ENCODE peak calls at places on chromosomes 16 and 17, in seven cellular contexts. J is prostate gland, C is GM23338, R is PC-3, P is AG09309, B is choroid plexus epithelial cell, N is adrenal gland. W is an unnamed sample.

GRCh38 chr17:82933006-82933310 is 93.1 kb upstream of the ZNF750 start:
- DNase-seq in J (no peak), C (no peak), R (no peak), P (no peak), B (no peak), N (peak), W (no peak)

GRCh38 chr17:54900457-54901229 is at the start of gene TOM1L1:
- DNase-seq in J (peak), C (peak), R (peak), P (no peak), B (peak), N (peak), W (no peak)

GRCh38 chr17:77233635-77234334 is 93.0 kb downstream of the SEC14L1 start:
- DNase-seq in J (no peak), C (no peak), R (peak), P (no peak), B (peak), N (peak), W (peak)

GRCh38 chr17:77700165-77700881 is 258.2 kb upstream of the TNRC6C start:
- DNase-seq in J (no peak), C (no peak), R (no peak), P (no peak), B (no peak), N (no peak), W (no peak)

GRCh38 chr16:55120408-55120807 is 189.7 kb downstream of the IRX5 start:
- DNase-seq in J (no peak), C (peak), R (no peak), P (peak), B (no peak), N (no peak), W (no peak)

GRCh38 chr16:30764086-30764485 is 2.0 kb downstream of the RNF40 start:
- DNase-seq in J (no peak), C (no peak), R (no peak), P (no peak), B (no peak), N (no peak), W (no peak)

GRCh38 chr16:2323701-2324100 is 16.8 kb downstream of the ABCA3 start:
- DNase-seq in J (no peak), C (no peak), R (no peak), P (no peak), B (no peak), N (no peak), W (no peak)

GRCh38 chr17:7220593-7221280 is 999 bp downstream of the ACADVL start:
- DNase-seq in J (peak), C (peak), R (peak), P (no peak), B (peak), N (peak), W (no peak)

GRCh38 chr17:9336817-9337216 is 238.8 kb downstream of the STX8 start:
- DNase-seq in J (no peak), C (no peak), R (no peak), P (no peak), B (no peak), N (no peak), W (no peak)

GRCh38 chr17:76641501-76641900 is 2.1 kb downstream of the ST6GALNAC1 start:
- DNase-seq in J (no peak), C (peak), R (peak), P (no peak), B (peak), N (no peak), W (no peak)

GRCh38 chr16:49000594-49000993 is 281.0 kb downstream of the CBLN1 start:
- DNase-seq in J (no peak), C (peak), R (peak), P (no peak), B (no peak), N (no peak), W (no peak)

GRCh38 chr16:69325784-69326171 is 4.6 kb downstream of the PDF start:
- DNase-seq in J (no peak), C (no peak), R (no peak), P (no peak), B (no peak), N (no peak), W (no peak)

GRCh38 chr17:78925662-78926555 is 722 bp upstream of the TIMP2 start:
- DNase-seq in J (no peak), C (peak), R (no peak), P (peak), B (peak), N (peak), W (peak)

GRCh38 chr17:80927791-80928216 is 63.8 kb upstream of the CHMP6 start:
- DNase-seq in J (no peak), C (no peak), R (no peak), P (no peak), B (peak), N (peak), W (no peak)
- TF ChIP-seq CTCF in J (no peak), C (peak), R (no peak), P (no peak), B (peak), N (no peak), W (no peak)

GRCh38 chr17:39653316-39653661 is 11.9 kb upstream of the TCAP start:
- DNase-seq in J (no peak), C (no peak), R (no peak), P (no peak), B (no peak), N (no peak), W (no peak)
- H3K4me3 ChIP-seq in J (no peak), C (no peak), R (no peak), P (no peak), B (no peak), N (no peak), W (no peak)

GRCh38 chr16:67183627-67184452 is at the start of gene MATCAP1:
- DNase-seq in J (peak), C (peak), R (peak), P (peak), B (peak), N (peak), W (peak)
- TF ChIP-seq CTCF in J (no peak), C (no peak), R (no peak), P (no peak), B (no peak), N (no peak), W (no peak)

DNA sequence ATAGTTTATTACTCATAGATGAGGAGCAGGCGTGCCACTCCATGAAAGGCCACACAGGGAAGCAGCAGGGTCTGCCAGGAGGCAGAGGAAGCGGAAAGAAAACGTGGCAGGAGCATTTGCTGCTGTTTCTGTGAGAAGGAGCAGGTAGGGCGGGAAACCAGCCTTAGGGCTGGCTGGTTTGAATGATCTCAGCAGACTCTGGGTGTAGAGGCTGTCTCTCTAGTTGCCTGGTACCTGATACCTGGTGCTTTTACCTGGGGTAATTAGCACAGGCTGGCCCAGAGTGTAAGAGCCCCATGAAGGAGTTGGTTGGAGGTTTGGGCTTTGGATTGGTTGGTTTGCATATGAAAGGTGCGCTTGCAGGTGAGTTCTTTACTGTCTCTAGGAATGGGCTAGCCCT is 205.0 kb upstream of the CACNG3 start:
- DNase-seq in J (no peak), C (peak), R (no peak), P (no peak), B (no peak), N (no peak), W (no peak)
- H3K4me3 ChIP-seq in J (no peak), C (no peak), R (no peak), P (no peak), B (no peak), N (no peak), W (no peak)

GRCh38 chr17:48530887-48531272 is at the start of gene HOXB1:
- DNase-seq in J (no peak), C (peak), R (no peak), P (no peak), B (no peak), N (no peak), W (no peak)
- TF ChIP-seq CTCF in J (no peak), C (no peak), R (no peak), P (no peak), B (no peak), N (no peak), W (no peak)

DNA sequence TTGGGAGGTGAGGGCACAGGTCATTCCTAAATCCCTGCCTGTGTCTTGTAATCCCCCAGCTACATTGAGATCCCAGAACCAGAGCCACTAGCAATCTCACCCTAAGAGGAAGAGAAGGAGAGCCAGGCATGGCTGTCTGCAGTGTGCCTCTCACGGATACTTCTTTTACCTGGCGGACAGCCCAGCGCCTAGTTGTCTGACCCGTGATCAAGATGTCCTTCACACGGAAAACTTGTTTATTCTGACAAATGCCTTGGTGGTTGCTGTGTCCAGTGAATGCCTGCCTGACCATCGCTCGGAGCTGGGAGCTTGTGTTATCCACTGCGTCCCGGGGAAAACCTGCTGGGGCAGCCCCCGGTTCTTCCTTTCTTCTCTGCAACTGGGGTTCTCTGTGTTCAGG is 140.5 kb upstream of the WSCD1 start:
- DNase-seq in J (no peak), C (no peak), R (no peak), P (no peak), B (no peak), N (no peak), W (no peak)
- H3K4me3 ChIP-seq in J (no peak), C (no peak), R (no peak), P (no peak), B (no peak), N (no peak), W (no peak)

DNA sequence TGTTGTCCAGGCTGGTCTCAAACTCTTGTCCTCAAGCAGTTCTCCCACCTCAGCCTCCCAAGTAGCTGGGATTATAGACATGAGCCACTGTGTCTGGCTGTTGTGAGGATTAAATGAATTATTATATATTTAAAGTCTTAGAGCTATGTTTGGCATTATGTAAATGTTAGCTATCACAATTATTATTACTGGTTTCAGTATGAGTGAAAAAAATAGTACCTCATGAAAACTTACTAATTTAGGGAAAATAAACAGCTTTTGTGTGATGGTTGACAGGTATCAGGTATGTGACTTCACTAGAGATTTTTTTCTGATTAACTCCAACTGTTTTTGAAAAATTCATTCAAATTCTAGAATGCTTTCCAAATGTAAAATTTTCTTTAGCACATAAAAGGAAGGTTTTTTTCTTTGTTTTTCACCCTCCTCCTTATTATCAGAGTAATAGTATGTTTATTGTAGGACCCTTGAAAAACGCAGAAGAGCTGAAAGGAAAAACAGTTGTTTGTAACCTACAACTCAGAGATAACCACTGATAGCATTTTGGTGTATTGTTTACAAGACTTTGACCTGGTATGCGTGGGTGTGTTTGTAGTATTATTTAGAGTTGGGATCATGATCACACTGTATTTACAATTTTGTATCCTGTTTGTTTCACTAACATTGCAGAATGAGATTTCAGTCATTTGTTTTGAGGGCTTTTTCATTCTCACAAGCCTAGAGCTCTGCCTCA is 13.2 kb downstream of the NLK start:
- DNase-seq in J (no peak), C (no peak), R (no peak), P (no peak), B (no peak), N (no peak), W (no peak)
- TF ChIP-seq CTCF in J (no peak), C (no peak), R (no peak), P (no peak), B (no peak), N (no peak), W (no peak)

GRCh38 chr17:15651583-15652110 is 32.1 kb upstream of the FBXW10B start:
- DNase-seq in J (peak), C (peak), R (peak), P (peak), B (peak), N (peak), W (peak)
- H3K4me3 ChIP-seq in J (peak), C (no peak), R (peak), P (peak), B (peak), N (no peak), W (peak)

GRCh38 chr16:5071681-5072333 is at the start of gene ALG1:
- DNase-seq in J (peak), C (peak), R (peak), P (peak), B (peak), N (peak), W (peak)
- TF ChIP-seq CTCF in J (no peak), C (no peak), R (no peak), P (no peak), B (no peak), N (no peak), W (no peak)

GRCh38 chr17:63514974-63515373 is 8.2 kb upstream of the KCNH6 start:
- DNase-seq in J (no peak), C (no peak), R (no peak), P (no peak), B (no peak), N (no peak), W (no peak)

GRCh38 chr17:63512896-63513644 is 10.1 kb upstream of the KCNH6 start:
- DNase-seq in J (no peak), C (no peak), R (no peak), P (no peak), B (no peak), N (no peak), W (no peak)

GRCh38 chr17:63514477-63514876 is 8.7 kb upstream of the KCNH6 start:
- DNase-seq in J (no peak), C (no peak), R (no peak), P (no peak), B (no peak), N (no peak), W (no peak)

GRCh38 chr17:63516910-63517824 is 6.0 kb upstream of the KCNH6 start:
- DNase-seq in J (no peak), C (no peak), R (peak), P (no peak), B (peak), N (peak), W (no peak)

GRCh38 chr17:63515426-63515825 is 7.7 kb upstream of the KCNH6 start:
- DNase-seq in J (no peak), C (no peak), R (no peak), P (no peak), B (no peak), N (no peak), W (no peak)
- H3K4me3 ChIP-seq in J (no peak), C (no peak), R (no peak), P (no peak), B (no peak), N (no peak), W (no peak)